ENCODE peak calls at places on chromosomes 7 and 10, in six cellular contexts. One of them, this sample, is unnamed. For H3K4me1, the result is how much of the 10 kb centered on the place peaks cover.

GRCh38 chr7:135602304-135602703 is 44.6 kb downstream of the NUP205 start:
- DNase-seq in sigmoid colon: no peak
- DNase-seq in naive thymus-derived CD4-positive, alpha-beta T cell: no peak
- DNase-seq in pancreas: no peak
- DNase-seq in IMR-90: peak
- DNase-seq in left ventricle myocardium inferior: no peak
- DNase-seq in this sample: no peak

GRCh38 chr10:75469018-75469616 is 37.7 kb downstream of the LRMDA start:
- DNase-seq in pancreas: no peak
- DNase-seq in IMR-90: peak
- DNase-seq in sigmoid colon: peak
- DNase-seq in naive thymus-derived CD4-positive, alpha-beta T cell: no peak
- DNase-seq in left ventricle myocardium inferior: no peak
- DNase-seq in this sample: no peak

GRCh38 chr7:9097565-9098060 is 664.2 kb downstream of the NXPH1 start:
- DNase-seq in left ventricle myocardium inferior: no peak
- DNase-seq in pancreas: no peak
- DNase-seq in sigmoid colon: no peak
- DNase-seq in IMR-90: no peak
- DNase-seq in naive thymus-derived CD4-positive, alpha-beta T cell: no peak
- DNase-seq in this sample: no peak

GRCh38 chr10:45421231-45422097 is 47.4 kb downstream of the ALOX5 start:
- DNase-seq in naive thymus-derived CD4-positive, alpha-beta T cell: peak
- DNase-seq in pancreas: no peak
- DNase-seq in IMR-90: no peak
- DNase-seq in left ventricle myocardium inferior: no peak
- DNase-seq in sigmoid colon: peak
- DNase-seq in this sample: no peak

GRCh38 chr10:3068201-3068967 is 1.0 kb downstream of the PFKP start:
- DNase-seq in IMR-90: peak
- DNase-seq in pancreas: no peak
- DNase-seq in left ventricle myocardium inferior: peak
- DNase-seq in naive thymus-derived CD4-positive, alpha-beta T cell: peak
- DNase-seq in sigmoid colon: peak
- DNase-seq in this sample: peak

GRCh38 chr7:142914121-142914520 is 19.4 kb downstream of the TRPV5 start:
- DNase-seq in naive thymus-derived CD4-positive, alpha-beta T cell: no peak
- DNase-seq in left ventricle myocardium inferior: no peak
- DNase-seq in IMR-90: no peak
- DNase-seq in sigmoid colon: no peak
- DNase-seq in pancreas: no peak
- DNase-seq in this sample: no peak

GRCh38 chr10:124279882-124280281 is 138.8 kb downstream of the OAT start:
- DNase-seq in sigmoid colon: no peak
- DNase-seq in pancreas: no peak
- DNase-seq in naive thymus-derived CD4-positive, alpha-beta T cell: no peak
- DNase-seq in left ventricle myocardium inferior: no peak
- DNase-seq in IMR-90: no peak
- DNase-seq in this sample: no peak

GRCh38 chr7:125563964-125564529 is 634.4 kb upstream of the POT1 start:
- DNase-seq in sigmoid colon: no peak
- DNase-seq in naive thymus-derived CD4-positive, alpha-beta T cell: no peak
- DNase-seq in IMR-90: no peak
- DNase-seq in left ventricle myocardium inferior: no peak
- DNase-seq in pancreas: no peak
- DNase-seq in this sample: no peak

GRCh38 chr10:131231965-131232541 is 79.5 kb downstream of the TCERG1L start:
- DNase-seq in pancreas: no peak
- DNase-seq in sigmoid colon: peak
- DNase-seq in left ventricle myocardium inferior: no peak
- DNase-seq in naive thymus-derived CD4-positive, alpha-beta T cell: no peak
- DNase-seq in IMR-90: no peak
- DNase-seq in this sample: no peak

GRCh38 chr7:47239927-47240570 is 341.9 kb downstream of the TNS3 start:
- DNase-seq in naive thymus-derived CD4-positive, alpha-beta T cell: no peak
- DNase-seq in IMR-90: no peak
- DNase-seq in sigmoid colon: no peak
- DNase-seq in pancreas: no peak
- DNase-seq in left ventricle myocardium inferior: no peak
- DNase-seq in this sample: no peak

GRCh38 chr10:23999445-23999844 is 209.5 kb upstream of the KIAA1217 start:
- DNase-seq in naive thymus-derived CD4-positive, alpha-beta T cell: no peak
- DNase-seq in sigmoid colon: no peak
- DNase-seq in pancreas: no peak
- DNase-seq in left ventricle myocardium inferior: no peak
- DNase-seq in IMR-90: no peak
- DNase-seq in this sample: no peak

GRCh38 chr10:56537984-56538383 is 176.9 kb upstream of the ZWINT start:
- DNase-seq in left ventricle myocardium inferior: no peak
- DNase-seq in naive thymus-derived CD4-positive, alpha-beta T cell: no peak
- DNase-seq in pancreas: no peak
- DNase-seq in sigmoid colon: no peak
- DNase-seq in IMR-90: peak
- DNase-seq in this sample: no peak

GRCh38 chr7:11177793-11178192 is 204.1 kb downstream of the PHF14 start:
- DNase-seq in IMR-90: peak
- DNase-seq in naive thymus-derived CD4-positive, alpha-beta T cell: no peak
- DNase-seq in pancreas: no peak
- DNase-seq in left ventricle myocardium inferior: no peak
- DNase-seq in sigmoid colon: no peak
- DNase-seq in this sample: no peak

GRCh38 chr7:120547605-120548004 is 274.6 kb downstream of the KCND2 start:
- DNase-seq in naive thymus-derived CD4-positive, alpha-beta T cell: no peak
- DNase-seq in pancreas: no peak
- DNase-seq in sigmoid colon: no peak
- DNase-seq in left ventricle myocardium inferior: no peak
- DNase-seq in IMR-90: no peak
- DNase-seq in this sample: no peak

GRCh38 chr10:62183442-62183841 is 85.2 kb downstream of the RTKN2 start:
- DNase-seq in sigmoid colon: no peak
- DNase-seq in naive thymus-derived CD4-positive, alpha-beta T cell: peak
- DNase-seq in IMR-90: no peak
- DNase-seq in pancreas: no peak
- DNase-seq in left ventricle myocardium inferior: no peak
- DNase-seq in this sample: peak

GRCh38 chr7:142459557-142459963 is 201.7 kb upstream of the PRSS58 start:
- DNase-seq in IMR-90: peak
- DNase-seq in pancreas: peak
- DNase-seq in sigmoid colon: no peak
- DNase-seq in left ventricle myocardium inferior: no peak
- DNase-seq in naive thymus-derived CD4-positive, alpha-beta T cell: no peak
- DNase-seq in this sample: no peak

GRCh38 chr10:23391817-23392216 is 47.1 kb upstream of the OTUD1 start:
- DNase-seq in pancreas: no peak
- DNase-seq in naive thymus-derived CD4-positive, alpha-beta T cell: no peak
- DNase-seq in sigmoid colon: no peak
- DNase-seq in IMR-90: no peak
- DNase-seq in left ventricle myocardium inferior: no peak
- DNase-seq in this sample: no peak

GRCh38 chr7:157684157-157684595 is 347.4 kb downstream of the DNAJB6 start:
- DNase-seq in naive thymus-derived CD4-positive, alpha-beta T cell: no peak
- DNase-seq in left ventricle myocardium inferior: no peak
- DNase-seq in sigmoid colon: no peak
- DNase-seq in pancreas: no peak
- DNase-seq in IMR-90: no peak
- DNase-seq in this sample: peak

GRCh38 chr7:8511810-8512209 is 78.4 kb downstream of the NXPH1 start:
- DNase-seq in left ventricle myocardium inferior: no peak
- DNase-seq in IMR-90: no peak
- DNase-seq in sigmoid colon: no peak
- DNase-seq in pancreas: no peak
- DNase-seq in naive thymus-derived CD4-positive, alpha-beta T cell: no peak
- DNase-seq in this sample: no peak

GRCh38 chr7:33666526-33666925 is 238.8 kb upstream of the BMPER start:
- DNase-seq in naive thymus-derived CD4-positive, alpha-beta T cell: no peak
- DNase-seq in left ventricle myocardium inferior: no peak
- DNase-seq in sigmoid colon: no peak
- DNase-seq in pancreas: no peak
- DNase-seq in IMR-90: peak
- DNase-seq in this sample: no peak

GRCh38 chr10:3119796-3120459 is 52.6 kb downstream of the PFKP start:
- DNase-seq in sigmoid colon: no peak
- DNase-seq in naive thymus-derived CD4-positive, alpha-beta T cell: no peak
- DNase-seq in left ventricle myocardium inferior: no peak
- DNase-seq in IMR-90: peak
- DNase-seq in pancreas: no peak
- DNase-seq in this sample: no peak

GRCh38 chr10:52635651-52636050 is 136.9 kb downstream of the MBL2 start:
- DNase-seq in naive thymus-derived CD4-positive, alpha-beta T cell: no peak
- DNase-seq in pancreas: no peak
- DNase-seq in sigmoid colon: no peak
- DNase-seq in left ventricle myocardium inferior: no peak
- DNase-seq in IMR-90: no peak
- DNase-seq in this sample: no peak

GRCh38 chr7:1104514-1105179 is 16.7 kb downstream of the GPER1 start:
- DNase-seq in pancreas: no peak
- DNase-seq in IMR-90: no peak
- DNase-seq in naive thymus-derived CD4-positive, alpha-beta T cell: no peak
- DNase-seq in sigmoid colon: no peak
- DNase-seq in left ventricle myocardium inferior: no peak
- DNase-seq in this sample: no peak

GRCh38 chr10:29266641-29267040 is 22.2 kb upstream of the LYZL1 start:
- DNase-seq in IMR-90: no peak
- DNase-seq in pancreas: no peak
- DNase-seq in naive thymus-derived CD4-positive, alpha-beta T cell: no peak
- DNase-seq in sigmoid colon: no peak
- DNase-seq in left ventricle myocardium inferior: no peak
- DNase-seq in this sample: no peak

DNA sequence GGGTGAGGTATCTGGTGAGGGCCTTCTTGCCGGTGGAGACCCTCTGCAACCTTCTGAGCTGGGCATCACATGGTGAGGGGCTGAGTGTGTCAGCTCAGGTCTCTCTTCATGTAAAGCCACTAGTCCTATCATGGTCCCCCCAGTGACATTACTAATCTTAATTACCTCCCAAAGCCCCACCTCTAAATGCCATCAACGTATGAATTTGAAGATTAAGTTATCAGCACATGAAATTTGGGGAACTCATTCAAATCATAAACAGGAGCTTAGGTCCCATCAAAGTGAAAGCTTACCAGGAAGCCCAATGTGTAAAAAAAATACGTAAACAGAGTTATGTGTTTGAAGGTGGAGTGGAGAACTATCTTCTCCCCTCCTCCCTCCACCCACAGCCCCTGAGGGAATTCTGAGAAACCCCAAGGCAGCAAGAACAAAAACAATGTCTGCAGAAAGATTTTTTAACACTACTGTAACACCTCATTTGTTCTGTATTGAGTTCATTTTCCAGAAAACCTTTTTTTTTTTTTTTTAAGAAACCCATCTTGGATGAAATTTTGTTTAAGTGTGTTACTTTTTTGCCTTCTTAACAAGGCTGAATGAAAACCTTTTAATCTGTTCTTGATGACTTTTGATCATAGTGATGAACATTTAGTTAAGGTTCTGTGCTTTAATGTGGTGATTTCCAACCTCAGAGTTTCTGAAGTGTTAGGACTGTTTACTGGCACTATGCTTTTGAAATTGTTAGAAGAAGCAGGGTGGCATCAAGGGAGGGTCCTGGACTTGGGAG is 19.1 kb upstream of the PCGF5 start:
- DNase-seq in IMR-90: no peak
- DNase-seq in naive thymus-derived CD4-positive, alpha-beta T cell: peak
- DNase-seq in left ventricle myocardium inferior: no peak
- DNase-seq in pancreas: no peak
- DNase-seq in sigmoid colon: no peak
- DNase-seq in this sample: no peak
- H3K4me1 ChIP-seq in IMR-90: under half
- H3K4me1 ChIP-seq in naive thymus-derived CD4-positive, alpha-beta T cell: half or more
- H3K4me1 ChIP-seq in left ventricle myocardium inferior: half or more
- H3K4me1 ChIP-seq in pancreas: under half
- H3K4me1 ChIP-seq in sigmoid colon: under half
- H3K4me1 ChIP-seq in this sample: half or more

GRCh38 chr7:37341033-37341630 is 107.5 kb downstream of the ELMO1 start:
- DNase-seq in IMR-90: no peak
- DNase-seq in pancreas: no peak
- DNase-seq in sigmoid colon: no peak
- DNase-seq in left ventricle myocardium inferior: no peak
- DNase-seq in naive thymus-derived CD4-positive, alpha-beta T cell: no peak
- DNase-seq in this sample: no peak
- H3K4me3 ChIP-seq in IMR-90: no peak
- H3K4me3 ChIP-seq in pancreas: no peak
- H3K4me3 ChIP-seq in sigmoid colon: no peak
- H3K4me3 ChIP-seq in left ventricle myocardium inferior: no peak
- H3K4me3 ChIP-seq in naive thymus-derived CD4-positive, alpha-beta T cell: peak
- H3K4me3 ChIP-seq in this sample: no peak

DNA sequence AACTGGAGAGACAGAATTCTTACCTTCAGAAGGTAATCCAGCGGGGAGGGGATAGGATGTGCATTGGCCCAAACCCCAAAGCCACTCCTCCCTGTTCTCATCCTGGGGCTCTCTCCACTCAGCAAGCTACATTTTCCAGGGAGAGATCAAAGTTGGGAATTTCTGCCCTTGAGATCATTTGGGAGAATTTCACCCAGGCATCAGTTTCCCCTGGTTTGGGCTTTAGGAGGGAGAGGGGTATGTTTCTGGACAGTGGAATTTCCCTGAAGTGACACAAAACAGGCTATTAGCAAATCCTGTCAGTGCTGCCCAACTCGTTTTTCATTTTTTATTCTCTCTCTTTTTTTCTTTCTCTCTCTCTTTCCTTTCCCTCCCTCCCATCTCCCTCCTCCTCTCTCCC is 35.7 kb downstream of the CYP17A1 start:
- DNase-seq in naive thymus-derived CD4-positive, alpha-beta T cell: no peak
- DNase-seq in left ventricle myocardium inferior: no peak
- DNase-seq in sigmoid colon: no peak
- DNase-seq in IMR-90: no peak
- DNase-seq in pancreas: no peak
- DNase-seq in this sample: no peak
- H3K4me1 ChIP-seq in naive thymus-derived CD4-positive, alpha-beta T cell: under half
- H3K4me1 ChIP-seq in left ventricle myocardium inferior: half or more
- H3K4me1 ChIP-seq in sigmoid colon: half or more
- H3K4me1 ChIP-seq in IMR-90: under half
- H3K4me1 ChIP-seq in pancreas: under half
- H3K4me1 ChIP-seq in this sample: under half

DNA sequence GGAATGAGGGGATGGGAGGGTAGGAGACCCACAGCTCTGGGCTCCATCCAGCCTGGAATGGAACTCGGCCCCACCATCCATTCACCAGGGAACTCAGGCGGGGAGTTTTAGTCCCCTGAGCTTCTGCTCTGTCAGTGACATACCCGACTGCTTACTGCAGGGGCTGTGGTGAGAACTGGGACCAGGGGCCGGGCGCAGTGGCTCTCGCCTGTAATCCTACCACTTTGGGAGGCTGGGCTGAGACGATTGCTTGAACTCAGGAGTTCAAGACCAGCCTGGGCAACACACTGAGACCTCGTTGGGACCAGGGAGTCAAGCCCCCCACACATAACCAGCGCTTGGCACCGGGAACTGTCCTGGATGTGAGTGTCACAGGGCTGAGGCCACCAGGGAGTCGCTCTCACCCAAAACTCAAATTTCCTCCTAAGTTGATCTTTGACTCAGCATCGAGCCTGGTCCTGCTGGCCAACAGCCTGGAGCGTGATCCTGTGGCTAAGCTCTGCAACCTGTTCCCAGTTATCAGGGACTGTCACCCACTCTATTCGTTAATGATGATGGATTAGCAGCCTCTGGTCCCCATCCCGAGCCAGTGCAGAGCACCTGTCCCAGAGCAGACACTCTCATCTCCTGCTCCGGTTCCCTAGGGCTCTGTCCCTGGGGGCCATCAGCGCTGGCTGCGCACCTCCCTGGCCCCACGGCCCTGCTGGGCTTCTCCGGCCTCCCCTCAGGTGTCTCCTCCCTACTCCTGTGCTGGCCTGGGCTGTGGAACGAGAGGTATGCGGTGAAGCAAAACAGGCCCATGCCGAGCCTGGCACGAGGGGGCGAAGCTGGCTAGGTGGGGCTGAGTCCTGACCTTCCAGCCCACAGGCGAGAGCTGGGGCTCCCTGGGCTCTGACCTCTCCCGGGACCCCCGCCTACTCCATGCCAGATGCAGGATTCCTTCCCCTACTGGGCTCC is 902 bp upstream of the CLDN15 start:
- DNase-seq in IMR-90: no peak
- DNase-seq in pancreas: no peak
- DNase-seq in sigmoid colon: no peak
- DNase-seq in left ventricle myocardium inferior: no peak
- DNase-seq in naive thymus-derived CD4-positive, alpha-beta T cell: no peak
- DNase-seq in this sample: no peak
- H3K4me3 ChIP-seq in IMR-90: no peak
- H3K4me3 ChIP-seq in pancreas: no peak
- H3K4me3 ChIP-seq in sigmoid colon: no peak
- H3K4me3 ChIP-seq in left ventricle myocardium inferior: peak
- H3K4me3 ChIP-seq in naive thymus-derived CD4-positive, alpha-beta T cell: no peak
- H3K4me3 ChIP-seq in this sample: no peak

This sample was measured in CD8-positive, alpha-beta memory T cell.